ENCODE peak calls at places on chromosomes 11 and 22, in five cellular contexts. L, W, S, Q and G are unnamed samples.
A peak's percentile ranks its signal among the peaks of the same experiment; 100 is the strongest.

GRCh38 chr11:32137263-32137662 is 46.4 kb downstream of the RCN1 start:
- DNase-seq in W (no peak), Q (no peak), L (no peak), S (peak; percentile 97), G (peak; percentile 72)

GRCh38 chr11:100949443-100949842 is 180.2 kb downstream of the PGR start:
- DNase-seq in L (no peak), W (no peak), S (no peak), Q (no peak), G (no peak)

GRCh38 chr11:134261626-134262488 is 8.5 kb downstream of the ACAD8 start:
- DNase-seq in S (peak; percentile 25), Q (peak; percentile 24), L (no peak), W (peak; percentile 57), G (no peak)

GRCh38 chr22:19709063-19709769 is 5.1 kb upstream of the SEPTIN5 start:
- DNase-seq in L (peak; percentile 21), S (peak; percentile 37), W (peak; percentile 57), Q (no peak), G (no peak)

GRCh38 chr11:74749965-74750296 is 1.3 kb downstream of the RNF169 start:
- DNase-seq in W (no peak), Q (no peak), L (no peak), S (no peak), G (no peak)

GRCh38 chr11:19511413-19512183 is 201.0 kb upstream of the NAV2 start:
- DNase-seq in Q (no peak), L (peak; percentile 26), S (peak; percentile 71), W (peak; percentile 11), G (peak; percentile 19)

GRCh38 chr11:46298699-46299424 is 21.4 kb downstream of the CREB3L1 start:
- DNase-seq in L (no peak), Q (no peak), S (peak; percentile 92), W (no peak), G (no peak)

GRCh38 chr22:23068096-23068831 is 2.1 kb upstream of the GNAZ start:
- DNase-seq in S (no peak), W (peak; percentile 3), L (peak; percentile 22), Q (no peak), G (no peak)

GRCh38 chr11:122789916-122790315 is 48.4 kb upstream of the CRTAM start:
- DNase-seq in S (no peak), L (no peak), W (no peak), Q (no peak), G (no peak)

GRCh38 chr11:69249641-69250502 is 44.1 kb upstream of the MYEOV start:
- DNase-seq in L (no peak), W (no peak), S (peak; percentile 8), Q (no peak), G (no peak)

GRCh38 chr22:23399367-23400285 is 180.5 kb downstream of the IGLL1 start:
- DNase-seq in W (no peak), S (no peak), L (no peak), Q (no peak), G (no peak)

GRCh38 chr11:120283124-120283523 is 42.0 kb upstream of the TLCD5 start:
- DNase-seq in S (no peak), Q (no peak), W (no peak), L (no peak), G (no peak)

GRCh38 chr11:32088117-32088941 is 2.5 kb upstream of the RCN1 start:
- DNase-seq in L (peak; percentile 72), S (peak; percentile 93), W (no peak), Q (no peak), G (peak; percentile 55)

GRCh38 chr22:49617866-49618688 is 209.6 kb downstream of the BRD1 start:
- DNase-seq in Q (no peak), L (no peak), S (no peak), W (peak; percentile 2), G (no peak)

GRCh38 chr22:44714703-44715350 is 12.8 kb downstream of the PRR5 start:
- DNase-seq in W (no peak), L (no peak), S (no peak), Q (no peak), G (no peak)

GRCh38 chr11:64283092-64283491 is 1.4 kb downstream of the BAD start:
- DNase-seq in L (no peak), S (no peak), W (no peak), Q (no peak), G (no peak)

GRCh38 chr22:47601666-47602065 is 839.2 kb downstream of the TBC1D22A start:
- DNase-seq in S (no peak), W (no peak), L (no peak), Q (no peak), G (no peak)

GRCh38 chr22:36606114-36606513 is 77.1 kb upstream of the EIF3D start:
- DNase-seq in L (peak; percentile 35), S (no peak), Q (no peak), W (no peak), G (no peak)

GRCh38 chr11:45384711-45385241 is 98.6 kb upstream of the SYT13 start:
- DNase-seq in W (no peak), L (no peak), Q (no peak), S (no peak), G (no peak)

GRCh38 chr11:15941206-15941770 is 415.1 kb downstream of the SOX6 start:
- DNase-seq in S (peak; percentile 74), W (no peak), Q (no peak), L (peak; percentile 30), G (peak; percentile 28)

GRCh38 chr22:25193548-25193947 is 6.1 kb upstream of the CRYBB3 start:
- DNase-seq in S (no peak), W (no peak), L (no peak), Q (no peak), G (no peak)

GRCh38 chr22:35380537-35381423 is at the start of gene HMOX1:
- DNase-seq in W (peak; percentile 88), Q (peak; percentile 18), L (peak; percentile 91), S (peak; percentile 85), G (peak; percentile 89)

GRCh38 chr11:46315033-46315738 is 32.1 kb upstream of the DGKZ start:
- DNase-seq in S (peak; percentile 83), W (peak; percentile 77), L (peak; percentile 59), Q (peak; percentile 67), G (no peak)

GRCh38 chr11:84673753-84674152 is 953.4 kb downstream of the DLG2 start:
- DNase-seq in L (no peak), Q (no peak), W (no peak), S (peak; percentile 39), G (no peak)

GRCh38 chr22:20804650-20805049 is 30.7 kb downstream of the SERPIND1 start:
- DNase-seq in Q (no peak), S (no peak), L (no peak), W (no peak), G (no peak)

GRCh38 chr22:18096823-18097222 is 13.8 kb upstream of the TUBA8 start:
- DNase-seq in Q (no peak), L (no peak), W (no peak), S (no peak), G (no peak)

GRCh38 chr11:70071996-70072395 is 6.1 kb upstream of the ANO1 start:
- DNase-seq in L (no peak), W (no peak), Q (no peak), S (no peak), G (no peak)

GRCh38 chr22:32325416-32325801 is 32.3 kb upstream of the RFPL3 start:
- DNase-seq in W (peak; percentile 70), Q (no peak), S (no peak), L (no peak), G (no peak)

GRCh38 chr11:71940561-71941219 is 11.8 kb downstream of the RNF121 start:
- DNase-seq in L (no peak), Q (no peak), S (peak; percentile 23), W (no peak), G (no peak)

GRCh38 chr11:106986261-106986660 is 32.0 kb downstream of the GUCY1A2 start:
- DNase-seq in W (no peak), S (peak; percentile 75), L (no peak), Q (no peak), G (peak; percentile 45)

GRCh38 chr11:73295259-73295995 is 12.6 kb upstream of the ARHGEF17 start:
- DNase-seq in L (peak; percentile 68), Q (peak; percentile 71), W (peak; percentile 76), S (peak; percentile 89), G (no peak)

GRCh38 chr11:117716652-117717440 is 80.2 kb downstream of the DSCAML1 start:
- DNase-seq in L (no peak), W (no peak), S (no peak), Q (no peak), G (no peak)

GRCh38 chr22:27883656-27884350 is 35.3 kb downstream of the PITPNB start:
- DNase-seq in S (no peak), Q (no peak), W (no peak), L (no peak), G (no peak)

GRCh38 chr11:3375552-3375951 is 3.4 kb downstream of the ZNF195 start:
- DNase-seq in W (peak; percentile 21), Q (no peak), S (peak; percentile 85), L (no peak), G (no peak)

DNA sequence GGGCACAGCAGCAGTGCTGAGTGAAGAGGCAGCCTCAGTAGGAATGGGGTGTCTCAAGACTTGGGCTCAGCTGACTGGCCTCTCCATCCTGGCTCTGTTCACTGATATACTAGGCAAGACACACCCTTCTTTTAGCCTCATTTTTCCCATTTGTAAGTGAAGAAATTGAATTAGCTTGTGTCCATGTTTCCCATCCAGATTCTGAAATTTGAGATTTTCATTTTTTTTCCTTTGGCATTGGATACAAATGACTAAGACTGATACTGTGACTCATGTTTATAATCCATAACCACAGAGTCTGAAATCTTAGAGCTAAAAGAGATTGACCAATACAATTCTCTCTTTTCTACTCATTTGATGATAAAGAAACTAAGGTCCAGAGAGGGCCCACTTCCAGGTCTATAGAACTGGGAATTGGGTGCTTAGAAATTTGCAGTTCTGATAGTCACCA is 110.9 kb downstream of the KCNC1 start:
- DNase-seq in L (no peak), S (peak; percentile 90), W (no peak), Q (no peak), G (peak; percentile 76)
- TF ChIP-seq CTCF in L (no peak), S (no peak), W (no peak), Q (no peak), G (no peak)

GRCh38 chr11:12942157-12942556 is 67.0 kb upstream of the RASSF10 start:
- DNase-seq in L (no peak), S (no peak), Q (no peak), W (no peak), G (no peak)
- TF ChIP-seq CTCF in L (no peak), S (no peak), Q (no peak), W (no peak), G (no peak)

DNA sequence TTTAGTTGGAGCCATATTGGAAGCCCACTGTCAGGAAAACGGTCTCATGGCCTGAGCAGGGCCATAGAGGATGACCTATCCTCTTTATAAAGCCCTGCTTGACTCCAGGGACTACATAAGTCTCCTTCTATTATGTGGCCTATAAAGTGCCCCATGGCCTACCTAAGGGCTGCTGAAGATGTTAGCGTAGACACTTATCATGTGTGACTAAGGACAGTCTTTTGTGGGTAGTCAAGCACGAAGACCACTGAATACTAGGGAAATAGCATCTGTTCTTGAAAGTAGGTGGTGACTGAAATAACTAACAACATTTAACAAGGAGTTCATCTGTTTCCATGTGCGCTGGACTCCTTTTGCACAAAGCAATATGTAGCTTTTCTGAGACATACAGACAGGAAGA is 117.1 kb downstream of the SWAP70 start:
- DNase-seq in W (no peak), Q (no peak), L (no peak), S (no peak), G (no peak)
- TF ChIP-seq CTCF in W (no peak), Q (no peak), L (no peak), S (no peak), G (no peak)

DNA sequence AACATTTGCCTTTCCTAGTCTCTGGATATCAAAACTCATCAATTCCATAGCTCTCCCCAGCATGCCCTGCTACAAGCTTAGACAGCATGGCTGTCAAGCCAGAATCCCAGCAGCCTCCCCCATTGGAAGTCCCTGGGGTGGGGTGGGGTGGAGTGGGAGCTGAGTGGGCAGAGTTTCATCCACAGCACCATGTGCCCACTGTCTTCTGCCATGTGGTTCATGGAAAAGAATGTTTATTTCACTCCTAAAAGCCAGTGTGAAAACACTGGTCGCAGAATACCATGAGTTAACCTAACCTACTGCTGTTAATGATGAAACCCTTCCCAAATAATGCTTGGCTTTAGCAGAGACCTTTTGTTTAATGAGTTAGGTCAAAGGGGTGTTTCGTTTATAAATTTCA is 80.2 kb upstream of the KIRREL3 start:
- DNase-seq in S (no peak), L (no peak), W (no peak), Q (no peak), G (no peak)
- TF ChIP-seq CTCF in S (no peak), L (no peak), W (no peak), Q (no peak), G (no peak)